ENCODE peak calls at places on chromosomes 3 and 15, in seven cellular contexts. E, F, M, R, O, T and J are unnamed samples.

GRCh38 chr15:83515171-83515570 is 68.0 kb downstream of the SH3GL3 start:
- DNase-seq in O (no peak), E (no peak), F (no peak), R (no peak), M (no peak), T (no peak), J (no peak)

GRCh38 chr3:111260878-111261277 is 189.3 kb downstream of the NECTIN3 start:
- DNase-seq in F (no peak), O (no peak), R (no peak), E (no peak), M (no peak), T (no peak), J (no peak)

GRCh38 chr3:129119365-129120100 is 2.1 kb downstream of the RAB43 start:
- DNase-seq in E (no peak), F (no peak), R (no peak), T (no peak), O (no peak), M (peak; percentile 86), J (no peak)

GRCh38 chr3:14803981-14804834 is 14.6 kb upstream of the FGD5 start:
- DNase-seq in O (no peak), R (no peak), M (peak; percentile 26), E (no peak), F (peak; percentile 48), T (no peak), J (no peak)

GRCh38 chr3:52210550-52211046 is 12.6 kb downstream of the ALAS1 start:
- DNase-seq in O (no peak), T (no peak), F (no peak), M (peak; percentile 96), R (no peak), E (no peak), J (no peak)

GRCh38 chr3:172323894-172324590 is 124.2 kb downstream of the GHSR start:
- DNase-seq in T (no peak), E (no peak), R (no peak), F (no peak), M (no peak), O (no peak), J (no peak)

GRCh38 chr3:123783050-123783724 is 100.9 kb downstream of the MYLK start:
- DNase-seq in F (no peak), O (no peak), M (peak; percentile 72), E (no peak), R (no peak), T (no peak), J (no peak)

GRCh38 chr3:182914341-182914740 is 66.0 kb downstream of the DCUN1D1 start:
- DNase-seq in O (no peak), E (no peak), R (no peak), F (no peak), T (peak; percentile 11), M (no peak), J (no peak)

GRCh38 chr15:85623648-85624047 is 171.1 kb downstream of the KLHL25 start:
- DNase-seq in M (no peak), T (no peak), E (no peak), F (no peak), O (no peak), R (no peak), J (no peak)

DNA sequence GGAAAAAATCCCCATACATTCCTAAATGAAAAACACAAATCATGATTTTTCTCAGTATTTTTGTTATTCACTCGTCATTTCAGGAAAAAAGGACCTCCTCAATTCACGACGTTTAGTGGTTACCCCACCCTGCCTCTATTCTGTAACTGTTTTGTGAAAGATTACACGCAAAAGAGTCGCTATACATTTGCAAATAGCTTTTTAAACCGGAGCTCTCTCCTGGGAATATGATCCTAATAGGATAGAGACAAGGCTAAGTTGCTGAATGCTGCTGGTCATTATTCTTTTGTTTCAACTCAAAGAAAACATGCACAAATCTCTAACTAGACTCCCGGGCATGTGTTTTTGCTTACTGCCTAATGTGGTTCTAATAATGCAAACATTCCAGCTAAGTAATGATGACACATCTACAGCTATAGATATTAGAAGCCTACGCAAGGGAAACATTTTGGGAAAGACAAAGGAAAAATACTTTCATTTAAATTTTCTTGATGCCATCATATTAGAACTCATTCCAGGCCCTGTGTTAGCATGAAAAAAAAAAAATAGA is 214.6 kb upstream of the MDFIC2 start:
- DNase-seq in E (no peak), M (no peak), R (no peak), O (no peak), T (no peak), F (no peak), J (no peak)
- TF ChIP-seq JUND in E (no peak), M (no peak), R (no peak), O (no peak), T (no peak), F (no peak), J (no peak)

DNA sequence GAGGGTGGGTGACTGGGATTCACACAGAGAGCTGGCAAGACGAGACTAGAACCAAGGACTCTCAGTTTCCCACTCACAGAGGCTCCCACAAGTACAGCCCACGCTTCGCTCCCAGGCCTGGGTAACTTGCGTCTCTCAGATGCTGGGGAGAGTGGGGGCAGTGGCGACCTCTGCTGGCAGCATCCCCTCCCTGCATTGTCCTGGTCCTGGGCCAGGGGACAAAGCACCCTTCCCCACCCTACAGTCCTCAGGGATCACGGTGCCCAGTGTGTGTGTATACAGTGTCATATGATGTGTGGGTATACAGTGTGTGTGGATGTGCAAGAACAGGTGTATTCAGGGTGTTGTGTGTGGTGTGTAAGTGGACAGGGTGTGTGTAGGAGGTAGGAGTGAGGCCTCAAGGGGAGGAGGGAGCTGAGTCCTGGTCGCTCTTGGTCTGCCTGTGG is 12.8 kb downstream of the VILL start:
- DNase-seq in F (peak; percentile 90), E (no peak), R (no peak), O (peak; percentile 75), M (peak; percentile 59), T (no peak), J (no peak)
- TF ChIP-seq JUND in F (no peak), E (no peak), R (no peak), O (no peak), M (no peak), T (no peak), J (no peak)

GRCh38 chr15:73930790-73931281 is 4.6 kb downstream of the LOXL1 start:
- DNase-seq in M (no peak), O (no peak), F (no peak), E (no peak), T (no peak), R (no peak), J (no peak)
- TF ChIP-seq JUND in M (no peak), O (no peak), F (peak; percentile 23), E (no peak), T (no peak), R (no peak), J (no peak)

GRCh38 chr3:66413151-66413751 is 87.6 kb downstream of the LRIG1 start:
- DNase-seq in F (no peak), M (no peak), O (no peak), E (no peak), R (no peak), T (no peak), J (no peak)
- TF ChIP-seq JUND in F (no peak), M (no peak), O (no peak), E (no peak), R (no peak), T (no peak), J (no peak)

GRCh38 chr3:115146032-115146417 is 1.1 kb downstream of the ZBTB20 start:
- DNase-seq in M (peak; percentile 59), R (no peak), F (peak; percentile 51), O (peak; percentile 4), T (no peak), E (peak; percentile 19), J (no peak)
- TF ChIP-seq JUND in M (no peak), R (no peak), F (no peak), O (peak; percentile 28), T (no peak), E (no peak), J (no peak)

GRCh38 chr3:56591256-56591655 is 34.3 kb downstream of the CCDC66 start:
- DNase-seq in E (no peak), M (no peak), O (no peak), T (no peak), F (no peak), R (no peak), J (no peak)

GRCh38 chr3:56593455-56594158 is 36.6 kb downstream of the CCDC66 start:
- DNase-seq in F (no peak), O (no peak), T (no peak), R (no peak), M (no peak), E (no peak), J (no peak)

GRCh38 chr3:56595956-56596355 is 39.0 kb downstream of the CCDC66 start:
- DNase-seq in M (no peak), R (no peak), O (no peak), T (no peak), E (no peak), F (no peak), J (no peak)

GRCh38 chr3:56596441-56596840 is 39.5 kb downstream of the CCDC66 start:
- DNase-seq in E (no peak), O (no peak), R (no peak), F (no peak), T (no peak), M (no peak), J (no peak)

DNA sequence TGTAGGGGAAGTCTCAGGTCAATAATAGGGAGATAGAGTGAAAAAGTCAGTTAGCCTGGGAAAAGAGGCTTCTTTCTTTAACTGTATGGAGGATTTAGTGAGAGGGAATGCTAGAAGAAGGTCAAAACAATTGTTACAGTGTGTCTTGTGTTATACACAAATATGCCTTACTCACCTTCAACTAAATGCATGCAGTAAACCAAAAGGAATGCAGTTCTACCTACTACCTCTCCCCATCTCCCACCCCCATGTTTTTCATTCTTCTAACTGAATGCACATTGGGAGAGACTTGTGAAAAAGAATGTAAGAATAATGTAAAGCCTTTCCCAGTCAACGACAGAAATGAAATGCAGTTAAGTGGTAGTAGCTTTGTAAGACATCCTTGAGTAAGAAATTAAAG is 33.8 kb downstream of the CCDC66 start:
- DNase-seq in O (no peak), M (no peak), R (no peak), T (no peak), F (no peak), E (no peak), J (no peak)
- TF ChIP-seq JUND in O (no peak), M (no peak), R (no peak), T (no peak), F (no peak), E (no peak), J (no peak)

GRCh38 chr15:57031082-57031481 is 112.6 kb downstream of the TCF12 start:
- DNase-seq in F (no peak), M (no peak), T (no peak), R (no peak), E (no peak), O (no peak), J (no peak)

GRCh38 chr15:57030011-57030410 is 111.6 kb downstream of the TCF12 start:
- DNase-seq in M (no peak), T (no peak), E (no peak), R (no peak), F (no peak), O (no peak), J (no peak)

GRCh38 chr15:57033715-57034439 is 115.4 kb downstream of the TCF12 start:
- DNase-seq in F (no peak), O (no peak), E (no peak), T (no peak), M (peak; percentile 72), R (no peak), J (peak; percentile 6)

GRCh38 chr15:57032338-57032737 is 113.9 kb downstream of the TCF12 start:
- DNase-seq in M (no peak), F (no peak), E (no peak), R (no peak), O (no peak), T (no peak), J (no peak)

GRCh38 chr15:57031605-57032004 is 113.2 kb downstream of the TCF12 start:
- DNase-seq in T (no peak), R (no peak), O (peak; percentile 17), M (no peak), F (peak; percentile 20), E (no peak), J (no peak)
- TF ChIP-seq JUND in T (no peak), R (no peak), O (peak; percentile 42), M (no peak), F (no peak), E (no peak), J (no peak)